ENCODE peak calls at places on chromosomes 2 and 18, in ten cellular contexts. C is neural progenitor cell, K is OCI-LY7, O is heart right ventricle, Y is BE2C, E is astrocyte, L is astrocyte of the spinal cord, B is HCT116, J is cardiac fibroblast, V is PC-9. T is an unnamed sample.

GRCh38 chr2:233033672-233034071 is 1.2 kb downstream of the NEU2 start:
- DNase-seq in C (no peak), K (no peak), O (no peak), Y (no peak), E (peak; percentile 47), L (no peak), B (no peak), J (no peak), V (peak; percentile 45), T (no peak)

GRCh38 chr2:43129676-43130547 is 96.5 kb downstream of the ZFP36L2 start:
- DNase-seq in C (no peak), K (no peak), O (no peak), Y (no peak), E (peak; percentile 60), L (no peak), B (no peak), J (peak; percentile 56), V (no peak), T (no peak)

GRCh38 chr2:57890993-57891688 is 155.5 kb upstream of the VRK2 start:
- DNase-seq in C (no peak), K (no peak), O (no peak), Y (no peak), E (no peak), L (no peak), B (no peak), J (no peak), V (no peak), T (no peak)

GRCh38 chr2:144162652-144163051 is 357.3 kb downstream of the ZEB2 start:
- DNase-seq in C (peak; percentile 45), K (peak; percentile 65), O (no peak), Y (no peak), E (no peak), L (no peak), B (peak; percentile 7), J (peak; percentile 5), V (peak; percentile 11), T (peak; percentile 77)

GRCh38 chr2:25265802-25266201 is 75.9 kb downstream of the DNMT3A start:
- DNase-seq in C (no peak), K (no peak), O (no peak), Y (no peak), E (no peak), L (no peak), B (no peak), J (no peak), V (no peak), T (no peak)

GRCh38 chr18:80126797-80127196 is 17.7 kb downstream of the ADNP2 start:
- DNase-seq in C (no peak), K (no peak), O (no peak), Y (no peak), E (no peak), L (no peak), B (no peak), J (no peak), V (no peak), T (no peak)

GRCh38 chr2:99854236-99854852 is 288.0 kb downstream of the AFF3 start:
- DNase-seq in C (no peak), K (no peak), O (no peak), Y (no peak), E (no peak), L (no peak), B (no peak), J (no peak), V (no peak), T (no peak)

GRCh38 chr2:29583104-29583503 is 338.3 kb downstream of the ALK start:
- DNase-seq in C (no peak), K (no peak), O (no peak), Y (no peak), E (peak; percentile 10), L (no peak), B (no peak), J (no peak), V (no peak), T (no peak)

GRCh38 chr2:208042041-208042440 is 16.7 kb upstream of the PLEKHM3 start:
- DNase-seq in C (no peak), K (no peak), O (no peak), Y (no peak), E (peak; percentile 36), L (peak; percentile 52), B (no peak), J (no peak), V (no peak), T (no peak)

GRCh38 chr2:3253913-3254437 is 123.6 kb downstream of the EIPR1 start:
- DNase-seq in C (no peak), K (no peak), O (no peak), Y (no peak), E (no peak), L (no peak), B (no peak), J (no peak), V (no peak), T (no peak)

DNA sequence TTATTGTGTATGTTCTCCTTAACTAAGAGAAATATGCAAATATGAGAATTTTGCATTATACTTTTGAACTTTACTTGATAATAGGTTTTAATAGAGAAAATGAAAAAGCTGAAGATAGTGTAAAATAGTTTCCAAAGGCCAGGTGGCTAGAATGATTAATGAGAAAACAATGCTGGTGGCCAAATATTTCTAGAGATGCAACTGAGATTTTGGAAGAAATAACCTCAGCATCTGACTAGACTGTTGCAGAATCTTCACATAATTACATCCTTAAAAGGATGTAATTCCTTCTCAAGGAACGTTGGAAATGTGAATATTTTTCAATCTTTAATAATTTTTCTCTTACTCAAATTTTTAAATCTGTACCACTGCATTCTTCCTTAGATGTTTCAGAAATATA is 434.4 kb downstream of the THSD7B start:
- DNase-seq in C (no peak), K (no peak), O (no peak), Y (no peak), E (no peak), L (no peak), B (no peak), J (no peak), V (no peak), T (no peak)
- TF ChIP-seq CTCF in C (no peak), K (no peak), O (no peak), Y (no peak), E (no peak), L (no peak), B (no peak), J (no peak), V (no peak), T (no peak)

GRCh38 chr2:26811261-26811660 is 25.4 kb downstream of the CENPA start:
- DNase-seq in C (no peak), K (no peak), O (no peak), Y (no peak), E (no peak), L (no peak), B (no peak), J (no peak), V (no peak), T (no peak)

GRCh38 chr2:26809876-26810577 is 24.2 kb downstream of the CENPA start:
- DNase-seq in C (no peak), K (no peak), O (no peak), Y (no peak), E (no peak), L (no peak), B (no peak), J (no peak), V (no peak), T (no peak)

GRCh38 chr2:26809211-26809610 is 23.4 kb downstream of the CENPA start:
- DNase-seq in C (no peak), K (no peak), O (no peak), Y (no peak), E (no peak), L (no peak), B (no peak), J (no peak), V (no peak), T (no peak)

GRCh38 chr2:26805241-26805676 is 19.4 kb downstream of the CENPA start:
- DNase-seq in C (no peak), K (no peak), O (no peak), Y (no peak), E (peak; percentile 77), L (peak; percentile 76), B (peak; percentile 39), J (peak; percentile 26), V (peak; percentile 14), T (no peak)

GRCh38 chr2:26807788-26808460 is 22.1 kb downstream of the CENPA start:
- DNase-seq in C (peak; percentile 54), K (no peak), O (no peak), Y (peak; percentile 46), E (no peak), L (no peak), B (no peak), J (peak; percentile 73), V (no peak), T (peak; percentile 22)
- H3K4me3 ChIP-seq in C (no peak overlapping the region), K (no peak overlapping the region), O (no peak overlapping the region), Y (no peak overlapping the region), E (no peak overlapping the region), L (no peak overlapping the region), B (no peak overlapping the region), J (no peak overlapping the region), V (no peak overlapping the region), T (no peak overlapping the region)

GRCh38 chr2:173023718-173024117 is 51.9 kb upstream of the MAP3K20 start:
- DNase-seq in C (no peak), K (no peak), O (no peak), Y (no peak), E (no peak), L (no peak), B (no peak), J (no peak), V (no peak), T (no peak)

GRCh38 chr2:173016451-173016850 is 59.2 kb upstream of the MAP3K20 start:
- DNase-seq in C (no peak), K (no peak), O (no peak), Y (no peak), E (no peak), L (no peak), B (no peak), J (no peak), V (no peak), T (no peak)

GRCh38 chr2:173027181-173028128 is 48.2 kb upstream of the MAP3K20 start:
- DNase-seq in C (peak; percentile 91), K (peak; percentile 85), O (peak; percentile 92), Y (peak; percentile 71), E (peak; percentile 63), L (peak; percentile 89), B (peak; percentile 83), J (peak; percentile 94), V (peak; percentile 84), T (peak; percentile 97)

GRCh38 chr2:173017657-173018420 is 57.8 kb upstream of the MAP3K20 start:
- DNase-seq in C (no peak), K (no peak), O (no peak), Y (no peak), E (no peak), L (no peak), B (no peak), J (no peak), V (no peak), T (no peak)

GRCh38 chr2:173021939-173022371 is 53.7 kb upstream of the MAP3K20 start:
- DNase-seq in C (no peak), K (no peak), O (peak; percentile 49), Y (peak; percentile 21), E (no peak), L (peak; percentile 39), B (no peak), J (peak; percentile 29), V (peak; percentile 49), T (peak; percentile 35)
- TF ChIP-seq CTCF in C (peak; percentile 34), K (peak; percentile 19), O (peak; percentile 58), Y (peak; percentile 40), E (peak; percentile 47), L (peak; percentile 42), B (peak; percentile 54), J (peak; percentile 43), V (peak; percentile 93), T (peak; percentile 42)

DNA sequence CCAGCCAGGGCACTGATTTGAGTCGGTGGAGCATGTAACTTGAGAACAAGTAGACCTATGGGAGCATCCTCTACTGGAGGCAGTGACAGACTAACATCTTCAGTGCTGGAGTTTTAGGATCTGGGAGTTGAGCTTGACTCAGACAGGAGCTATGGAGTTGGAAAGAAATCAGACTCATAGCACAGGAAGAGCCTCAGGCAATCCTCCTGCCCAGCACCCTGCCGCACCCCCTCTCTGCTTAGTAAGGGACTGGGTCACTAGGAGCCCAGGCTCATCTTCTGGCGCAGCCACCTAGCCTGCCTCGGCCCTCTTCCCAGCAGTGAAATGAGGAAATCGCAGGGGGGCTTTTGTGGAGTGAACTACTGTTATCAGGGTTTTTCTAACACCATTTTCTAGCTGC is 3.6 kb downstream of the ARID5A start:
- DNase-seq in C (no peak), K (no peak), O (no peak), Y (no peak), E (peak; percentile 20), L (peak; percentile 9), B (no peak), J (no peak), V (peak; percentile 58), T (no peak)
- H3K4me3 ChIP-seq in C (no peak overlapping the region), K (no peak overlapping the region), O (no peak overlapping the region), Y (no peak overlapping the region), E (no peak overlapping the region), L (no peak overlapping the region), B (no peak overlapping the region), J (no peak overlapping the region), V (no peak overlapping the region), T (peak overlapping the region; percentile 77)

T was measured in GM23338.